ENCODE peak calls at places on chromosomes 11 and 22, in nine cellular contexts. One of them, this sample, is unnamed.

GRCh38 chr11:46359936-46360335 is 12.7 kb downstream of the DGKZ start:
- DNase-seq in upper lobe of right lung: no peak
- DNase-seq in GM23248: no peak
- DNase-seq in BE2C: no peak
- DNase-seq in adrenal gland: no peak
- DNase-seq in body of pancreas: no peak
- DNase-seq in CD8-positive, alpha-beta memory T cell: no peak
- DNase-seq in right lobe of liver: no peak
- DNase-seq in adipocyte: peak; percentile 52
- DNase-seq in this sample: no peak

GRCh38 chr22:35205141-35205775 is 52.0 kb upstream of the HMGXB4 start:
- DNase-seq in adrenal gland: no peak
- DNase-seq in right lobe of liver: no peak
- DNase-seq in BE2C: no peak
- DNase-seq in GM23248: no peak
- DNase-seq in CD8-positive, alpha-beta memory T cell: no peak
- DNase-seq in adipocyte: peak; percentile 1
- DNase-seq in upper lobe of right lung: no peak
- DNase-seq in body of pancreas: no peak
- DNase-seq in this sample: no peak

GRCh38 chr22:39661842-39662676 is 91.5 kb downstream of the CACNA1I start:
- DNase-seq in upper lobe of right lung: no peak
- DNase-seq in right lobe of liver: no peak
- DNase-seq in GM23248: no peak
- DNase-seq in adrenal gland: no peak
- DNase-seq in body of pancreas: peak; percentile 46
- DNase-seq in CD8-positive, alpha-beta memory T cell: peak; percentile 79
- DNase-seq in BE2C: no peak
- DNase-seq in adipocyte: no peak
- DNase-seq in this sample: no peak

GRCh38 chr11:65780770-65781151 is at the start of gene AP5B1:
- DNase-seq in upper lobe of right lung: peak; percentile 90
- DNase-seq in body of pancreas: peak; percentile 74
- DNase-seq in right lobe of liver: peak; percentile 84
- DNase-seq in adrenal gland: peak; percentile 67
- DNase-seq in BE2C: peak; percentile 60
- DNase-seq in GM23248: peak; percentile 90
- DNase-seq in CD8-positive, alpha-beta memory T cell: peak; percentile 67
- DNase-seq in adipocyte: peak; percentile 92
- DNase-seq in this sample: peak; percentile 90

GRCh38 chr11:78181155-78181554 is 7.3 kb downstream of the KCTD21 start:
- DNase-seq in upper lobe of right lung: no peak
- DNase-seq in BE2C: no peak
- DNase-seq in right lobe of liver: no peak
- DNase-seq in GM23248: no peak
- DNase-seq in adipocyte: peak; percentile 58
- DNase-seq in adrenal gland: no peak
- DNase-seq in CD8-positive, alpha-beta memory T cell: no peak
- DNase-seq in body of pancreas: no peak
- DNase-seq in this sample: no peak

GRCh38 chr11:70671083-70671482 is 272.8 kb downstream of the CTTN start:
- DNase-seq in adipocyte: no peak
- DNase-seq in CD8-positive, alpha-beta memory T cell: no peak
- DNase-seq in GM23248: no peak
- DNase-seq in adrenal gland: no peak
- DNase-seq in body of pancreas: no peak
- DNase-seq in upper lobe of right lung: no peak
- DNase-seq in BE2C: no peak
- DNase-seq in right lobe of liver: no peak
- DNase-seq in this sample: no peak

GRCh38 chr22:44878483-44879300 is 126.3 kb downstream of the ARHGAP8 start:
- DNase-seq in adrenal gland: no peak
- DNase-seq in adipocyte: no peak
- DNase-seq in CD8-positive, alpha-beta memory T cell: no peak
- DNase-seq in GM23248: no peak
- DNase-seq in upper lobe of right lung: peak; percentile 46
- DNase-seq in right lobe of liver: no peak
- DNase-seq in body of pancreas: no peak
- DNase-seq in BE2C: no peak
- DNase-seq in this sample: peak; percentile 43

GRCh38 chr11:66936326-66936725 is 21.9 kb downstream of the PC start:
- DNase-seq in right lobe of liver: no peak
- DNase-seq in CD8-positive, alpha-beta memory T cell: no peak
- DNase-seq in body of pancreas: no peak
- DNase-seq in adrenal gland: no peak
- DNase-seq in adipocyte: peak; percentile 97
- DNase-seq in BE2C: no peak
- DNase-seq in GM23248: peak; percentile 58
- DNase-seq in upper lobe of right lung: no peak
- DNase-seq in this sample: no peak

GRCh38 chr11:85694385-85694980 is 8.5 kb upstream of the CCDC89 start:
- DNase-seq in GM23248: peak; percentile 73
- DNase-seq in right lobe of liver: no peak
- DNase-seq in adipocyte: peak; percentile 75
- DNase-seq in CD8-positive, alpha-beta memory T cell: peak; percentile 28
- DNase-seq in BE2C: no peak
- DNase-seq in body of pancreas: no peak
- DNase-seq in adrenal gland: peak; percentile 15
- DNase-seq in upper lobe of right lung: no peak
- DNase-seq in this sample: no peak

GRCh38 chr22:48781391-48781790 is 1046.3 kb downstream of the BRD1 start:
- DNase-seq in body of pancreas: no peak
- DNase-seq in GM23248: no peak
- DNase-seq in CD8-positive, alpha-beta memory T cell: no peak
- DNase-seq in right lobe of liver: no peak
- DNase-seq in upper lobe of right lung: no peak
- DNase-seq in adrenal gland: no peak
- DNase-seq in adipocyte: no peak
- DNase-seq in BE2C: no peak
- DNase-seq in this sample: no peak
- H3K9me3 ChIP-seq in body of pancreas: no peaks in the 10 kb centered on the region
- H3K9me3 ChIP-seq in GM23248: no peaks in the 10 kb centered on the region
- H3K9me3 ChIP-seq in CD8-positive, alpha-beta memory T cell: no peaks in the 10 kb centered on the region
- H3K9me3 ChIP-seq in right lobe of liver: no peaks in the 10 kb centered on the region
- H3K9me3 ChIP-seq in upper lobe of right lung: peaks cover 7% of the 10 kb centered on the region
- H3K9me3 ChIP-seq in adrenal gland: peaks cover 8% of the 10 kb centered on the region
- H3K9me3 ChIP-seq in adipocyte: peaks cover 10% of the 10 kb centered on the region
- H3K9me3 ChIP-seq in BE2C: peaks cover 2% of the 10 kb centered on the region
- H3K9me3 ChIP-seq in this sample: peaks cover 4% of the 10 kb centered on the region

GRCh38 chr11:117183724-117184349 is 5.3 kb downstream of the SIDT2 start:
- DNase-seq in right lobe of liver: no peak
- DNase-seq in body of pancreas: peak; percentile 62
- DNase-seq in adipocyte: no peak
- DNase-seq in upper lobe of right lung: no peak
- DNase-seq in adrenal gland: no peak
- DNase-seq in CD8-positive, alpha-beta memory T cell: no peak
- DNase-seq in BE2C: no peak
- DNase-seq in GM23248: no peak
- DNase-seq in this sample: peak; percentile 51
- H3K4me3 ChIP-seq in right lobe of liver: no peak overlapping the region
- H3K4me3 ChIP-seq in body of pancreas: no peak overlapping the region
- H3K4me3 ChIP-seq in adipocyte: no peak overlapping the region
- H3K4me3 ChIP-seq in upper lobe of right lung: no peak overlapping the region
- H3K4me3 ChIP-seq in adrenal gland: no peak overlapping the region
- H3K4me3 ChIP-seq in CD8-positive, alpha-beta memory T cell: no peak overlapping the region
- H3K4me3 ChIP-seq in BE2C: no peak overlapping the region
- H3K4me3 ChIP-seq in GM23248: no peak overlapping the region
- H3K4me3 ChIP-seq in this sample: no peak overlapping the region

DNA sequence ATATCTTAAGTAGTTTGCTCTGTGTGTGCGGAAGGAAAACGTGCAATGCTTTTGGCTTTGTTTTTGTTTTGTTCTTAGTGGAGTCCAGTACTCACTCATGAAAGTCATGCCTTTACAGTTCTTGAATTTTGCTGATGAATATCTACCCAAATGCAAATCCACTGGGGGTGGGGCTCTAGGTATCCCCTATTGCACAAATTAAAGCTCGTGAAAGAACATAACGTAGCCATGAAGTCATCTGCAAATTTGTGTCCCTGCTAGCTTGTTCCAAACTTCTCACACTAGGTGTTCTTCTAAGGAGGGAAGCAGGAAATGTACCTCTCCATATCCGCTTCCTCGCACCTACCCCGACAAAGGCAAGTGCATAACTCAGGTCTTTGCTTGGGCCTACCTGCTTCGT is 118.9 kb downstream of the MICAL3 start:
- DNase-seq in upper lobe of right lung: no peak
- DNase-seq in BE2C: no peak
- DNase-seq in right lobe of liver: no peak
- DNase-seq in GM23248: no peak
- DNase-seq in adrenal gland: no peak
- DNase-seq in adipocyte: no peak
- DNase-seq in CD8-positive, alpha-beta memory T cell: no peak
- DNase-seq in body of pancreas: no peak
- DNase-seq in this sample: no peak
- H3K4me1 ChIP-seq in upper lobe of right lung: peaks cover 12% of the 10 kb centered on the region
- H3K4me1 ChIP-seq in BE2C: no peaks in the 10 kb centered on the region
- H3K4me1 ChIP-seq in right lobe of liver: no peaks in the 10 kb centered on the region
- H3K4me1 ChIP-seq in GM23248: peaks cover 10% of the 10 kb centered on the region
- H3K4me1 ChIP-seq in adrenal gland: peaks cover 13% of the 10 kb centered on the region
- H3K4me1 ChIP-seq in adipocyte: peaks cover 16% of the 10 kb centered on the region
- H3K4me1 ChIP-seq in CD8-positive, alpha-beta memory T cell: no peaks in the 10 kb centered on the region
- H3K4me1 ChIP-seq in body of pancreas: peaks cover 21% of the 10 kb centered on the region
- H3K4me1 ChIP-seq in this sample: no peaks in the 10 kb centered on the region

DNA sequence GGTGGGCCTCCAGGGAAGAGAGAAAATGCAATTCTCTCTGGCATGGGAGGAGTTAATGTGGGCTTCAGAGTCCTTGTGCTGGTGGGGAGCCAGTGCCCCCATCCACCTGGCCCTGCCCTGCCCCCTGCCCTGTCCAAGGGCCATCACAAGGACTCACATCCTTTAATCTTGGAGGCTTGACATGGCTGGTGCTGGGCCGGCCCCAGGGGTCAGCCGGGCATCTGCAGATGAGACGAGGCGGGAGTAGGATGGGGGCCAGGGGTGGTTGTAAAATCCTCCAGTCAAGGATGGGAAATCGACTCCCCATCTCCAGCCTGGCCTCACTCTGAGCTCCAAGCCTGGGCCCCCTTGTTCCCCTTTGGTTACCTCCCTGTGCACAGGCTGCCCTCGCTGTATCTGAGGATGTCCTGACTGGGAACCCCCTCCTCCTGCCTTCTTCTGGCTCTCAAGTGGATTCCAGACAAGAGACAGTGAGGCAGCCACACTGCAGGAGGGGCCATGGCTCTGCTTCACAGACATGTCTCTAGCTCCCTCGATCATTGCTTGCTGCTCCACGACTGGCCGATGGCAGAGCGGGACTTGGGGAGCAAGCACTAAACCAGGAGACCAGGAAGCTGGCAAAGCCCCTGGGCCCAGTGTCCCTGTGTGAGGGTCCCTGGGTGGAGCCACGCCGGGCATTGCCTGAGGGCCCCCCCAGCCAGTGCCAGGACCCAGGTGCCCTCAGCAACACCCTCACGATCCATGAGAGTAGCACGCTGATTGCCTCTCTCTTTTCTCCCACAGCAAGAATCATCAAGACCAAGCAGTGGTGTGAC is 1120.5 kb downstream of the BRD1 start:
- DNase-seq in adipocyte: no peak
- DNase-seq in CD8-positive, alpha-beta memory T cell: no peak
- DNase-seq in BE2C: no peak
- DNase-seq in body of pancreas: no peak
- DNase-seq in right lobe of liver: no peak
- DNase-seq in upper lobe of right lung: peak; percentile 50
- DNase-seq in GM23248: no peak
- DNase-seq in adrenal gland: no peak
- DNase-seq in this sample: peak; percentile 46
- H3K9me3 ChIP-seq in adipocyte: no peaks in the 10 kb centered on the region
- H3K9me3 ChIP-seq in CD8-positive, alpha-beta memory T cell: no peaks in the 10 kb centered on the region
- H3K9me3 ChIP-seq in BE2C: no peaks in the 10 kb centered on the region
- H3K9me3 ChIP-seq in body of pancreas: no peaks in the 10 kb centered on the region
- H3K9me3 ChIP-seq in right lobe of liver: no peaks in the 10 kb centered on the region
- H3K9me3 ChIP-seq in upper lobe of right lung: no peaks in the 10 kb centered on the region
- H3K9me3 ChIP-seq in GM23248: no peaks in the 10 kb centered on the region
- H3K9me3 ChIP-seq in adrenal gland: no peaks in the 10 kb centered on the region
- H3K9me3 ChIP-seq in this sample: no peaks in the 10 kb centered on the region

DNA sequence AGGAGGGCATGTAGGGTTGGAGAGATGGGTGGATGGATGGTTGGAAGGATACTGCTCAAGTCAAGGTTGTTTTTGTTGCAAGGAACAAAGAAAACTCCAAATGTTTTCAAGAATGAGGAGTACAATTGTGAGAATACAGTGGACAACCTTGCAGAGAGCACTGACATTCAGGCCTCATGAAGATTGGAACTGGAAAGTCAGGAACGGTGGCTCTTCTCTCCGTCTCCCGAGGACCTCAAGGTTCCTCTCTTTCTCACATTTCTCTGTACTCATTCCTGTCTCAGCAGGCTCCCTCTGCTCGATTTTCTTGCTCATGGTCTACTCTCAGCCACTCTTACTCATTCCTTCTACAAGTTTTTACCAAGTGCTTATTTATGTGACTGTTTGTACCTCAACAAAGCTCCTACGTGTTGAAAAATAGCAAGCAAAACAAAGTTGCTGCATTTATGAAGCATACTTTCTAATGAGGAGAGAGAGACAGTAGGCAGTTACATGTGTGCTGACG is 97.6 kb downstream of the SWAP70 start:
- DNase-seq in right lobe of liver: no peak
- DNase-seq in GM23248: no peak
- DNase-seq in BE2C: no peak
- DNase-seq in adrenal gland: no peak
- DNase-seq in CD8-positive, alpha-beta memory T cell: no peak
- DNase-seq in adipocyte: no peak
- DNase-seq in upper lobe of right lung: no peak
- DNase-seq in body of pancreas: no peak
- DNase-seq in this sample: no peak
- H3K4me3 ChIP-seq in right lobe of liver: no peak overlapping the region
- H3K4me3 ChIP-seq in GM23248: no peak overlapping the region
- H3K4me3 ChIP-seq in BE2C: no peak overlapping the region
- H3K4me3 ChIP-seq in adrenal gland: no peak overlapping the region
- H3K4me3 ChIP-seq in CD8-positive, alpha-beta memory T cell: no peak overlapping the region
- H3K4me3 ChIP-seq in adipocyte: no peak overlapping the region
- H3K4me3 ChIP-seq in upper lobe of right lung: no peak overlapping the region
- H3K4me3 ChIP-seq in body of pancreas: no peak overlapping the region
- H3K4me3 ChIP-seq in this sample: no peak overlapping the region

This sample was measured in aorta.